ENCODE peak calls at places on chromosomes 7 and 10, in six cellular contexts. M is heart left ventricle; P is stimulated activated CD4-positive, alpha-beta T cell treated with anti-CD3 and anti-CD28 coated beads, TNF-alpha, amount 100 ng/mL, for 24 hours; D is psoas muscle; Y is activated naive CD4-positive, alpha-beta T cell treated with anti-CD3 and anti-CD28 coated beads for 36 hours; E is CD4-positive, CD25-positive, alpha-beta regulatory T cell. Q is an unnamed sample.

GRCh38 chr7:66859794-66860645 is 61.0 kb upstream of the TMEM248 start:
- DNase-seq in E (peak), Y (peak), P (peak), M (peak), D (no peak), Q (peak)

GRCh38 chr10:24897326-24897926 is 55.0 kb downstream of the PRTFDC1 start:
- DNase-seq in Y (peak), P (no peak), E (peak), M (no peak), D (no peak), Q (no peak)

GRCh38 chr7:16918288-16918895 is 36.6 kb upstream of the AGR3 start:
- DNase-seq in Y (peak), M (no peak), P (no peak), D (no peak), E (peak), Q (no peak)

GRCh38 chr10:133141963-133142350 is 18.1 kb upstream of the KNDC1 start:
- DNase-seq in D (no peak), P (no peak), E (no peak), Y (no peak), M (peak), Q (no peak)

GRCh38 chr10:112227331-112227961 is 43.9 kb upstream of the GPAM start:
- DNase-seq in Y (no peak), D (no peak), E (no peak), P (no peak), M (no peak), Q (no peak)

GRCh38 chr10:114258274-114258840 is 19.3 kb downstream of the VWA2 start:
- DNase-seq in M (no peak), P (no peak), E (peak), Y (no peak), D (no peak), Q (no peak)

GRCh38 chr10:31134303-31134928 is 102.8 kb upstream of the ZNF438 start:
- DNase-seq in M (no peak), E (peak), D (no peak), Y (peak), P (no peak), Q (peak)

GRCh38 chr7:148918058-148918596 is 34.0 kb upstream of the EZH2 start:
- DNase-seq in D (no peak), P (no peak), Y (no peak), E (no peak), M (no peak), Q (no peak)

GRCh38 chr7:46089281-46089680 is 168.2 kb upstream of the IGFBP3 start:
- DNase-seq in M (no peak), Y (no peak), E (no peak), P (no peak), D (no peak), Q (no peak)

GRCh38 chr7:88759216-88759955 is at the start of gene ZNF804B:
- DNase-seq in Y (peak), D (peak), E (no peak), P (no peak), M (peak), Q (peak)

GRCh38 chr10:112966191-112966855 is 16.3 kb downstream of the TCF7L2 start:
- DNase-seq in E (no peak), P (no peak), D (no peak), M (no peak), Y (no peak), Q (no peak)